ENCODE peak calls at places on chromosomes 1 and 21, in seven cellular contexts. W is heart right ventricle, J is Calu3, P is fibroblast of lung, O is stomach, F is fibroblast of pulmonary artery, N is left lung. L is an unnamed sample.

GRCh38 chr1:108590436-108590835 is 30.5 kb downstream of the EEIG2 start:
- DNase-seq in J (no peak), P (peak; percentile 55), W (peak; percentile 14), O (no peak), F (peak; percentile 88), N (no peak), L (peak; percentile 20)

GRCh38 chr21:42433946-42434551 is 30.3 kb downstream of the UBASH3A start:
- DNase-seq in W (no peak), J (peak; percentile 54), N (no peak), O (peak; percentile 42), P (no peak), F (no peak), L (no peak)

GRCh38 chr1:54396280-54396903 is 9.8 kb downstream of the SSBP3 start:
- DNase-seq in W (no peak), F (no peak), P (no peak), J (no peak), N (no peak), O (no peak), L (no peak)

GRCh38 chr21:25639167-25639921 is at the start of gene JAM2:
- DNase-seq in N (peak; percentile 75), J (no peak), W (peak; percentile 58), F (peak; percentile 6), P (peak; percentile 39), O (no peak), L (peak; percentile 14)

GRCh38 chr1:113153116-113153803 is 80.3 kb downstream of the LRIG2 start:
- DNase-seq in O (no peak), P (peak; percentile 13), F (peak; percentile 27), W (no peak), J (no peak), N (no peak), L (no peak)

GRCh38 chr1:9182784-9183257 is 51.8 kb upstream of the H6PD start:
- DNase-seq in F (no peak), O (no peak), N (peak; percentile 78), P (no peak), J (no peak), W (no peak), L (no peak)

GRCh38 chr1:94020764-94021579 is 100.0 kb downstream of the ABCA4 start:
- DNase-seq in F (peak; percentile 96), N (no peak), O (no peak), J (no peak), P (peak; percentile 100), W (no peak), L (peak; percentile 98)

GRCh38 chr21:17527240-17527639 is 14.4 kb downstream of the CXADR start:
- DNase-seq in N (no peak), O (no peak), P (peak; percentile 89), W (no peak), F (peak; percentile 81), J (peak; percentile 30), L (peak; percentile 48)

GRCh38 chr1:208071425-208072031 is 160.6 kb upstream of the CD34 start:
- DNase-seq in F (no peak), P (peak; percentile 81), O (no peak), J (no peak), W (no peak), N (no peak), L (no peak)

GRCh38 chr1:220551001-220551400 is 23.1 kb downstream of the MARK1 start:
- DNase-seq in O (no peak), J (no peak), P (no peak), N (no peak), F (no peak), W (no peak), L (no peak)

GRCh38 chr1:17013598-17014320 is 2.0 kb upstream of the ATP13A2 start:
- DNase-seq in P (peak; percentile 59), O (no peak), W (no peak), N (no peak), J (no peak), F (no peak), L (no peak)

GRCh38 chr1:97017895-97018294 is 296.3 kb downstream of the PTBP2 start:
- DNase-seq in P (no peak), O (no peak), N (no peak), J (peak; percentile 11), F (no peak), W (no peak), L (no peak)

GRCh38 chr1:236795757-236796719 is 946 bp downstream of the MTR start:
- DNase-seq in F (peak; percentile 61), P (peak; percentile 61), W (no peak), J (no peak), N (no peak), O (no peak), L (peak; percentile 68)

GRCh38 chr1:85583355-85584263 is 3.0 kb downstream of the CCN1 start:
- DNase-seq in J (no peak), N (no peak), P (peak; percentile 34), F (peak; percentile 77), O (no peak), W (no peak), L (peak; percentile 66)

GRCh38 chr1:37537378-37537777 is 16.7 kb downstream of the SNIP1 start:
- DNase-seq in P (peak; percentile 40), N (no peak), J (no peak), W (no peak), O (peak; percentile 43), F (peak; percentile 58), L (peak; percentile 80)

GRCh38 chr1:164515932-164516331 is 43.1 kb upstream of the PBX1 start:
- DNase-seq in O (no peak), W (no peak), P (peak; percentile 7), N (no peak), F (peak; percentile 34), J (no peak), L (no peak)

GRCh38 chr1:41414716-41415306 is 53.6 kb downstream of the FOXO6 start:
- DNase-seq in N (peak; percentile 43), O (no peak), P (no peak), W (no peak), J (no peak), F (no peak), L (no peak)

GRCh38 chr1:78141522-78142231 is 95.9 kb downstream of the GIPC2 start:
- DNase-seq in O (no peak), J (no peak), W (no peak), P (no peak), F (no peak), N (no peak), L (no peak)

GRCh38 chr1:197604327-197604726 is 171.0 kb downstream of the DENND1B start:
- DNase-seq in F (no peak), O (no peak), N (no peak), P (no peak), J (no peak), W (no peak), L (no peak)

GRCh38 chr1:164704954-164705353 is 146.0 kb downstream of the PBX1 start:
- DNase-seq in P (no peak), N (no peak), F (no peak), J (no peak), O (no peak), W (no peak), L (no peak)

GRCh38 chr1:111571987-111572386 is 47.6 kb upstream of the RAP1A start:
- DNase-seq in N (no peak), O (no peak), W (no peak), F (peak; percentile 53), J (no peak), P (peak; percentile 79), L (peak; percentile 48)

GRCh38 chr1:40802078-40803075 is 18.8 kb downstream of the KCNQ4 start:
- DNase-seq in F (peak; percentile 64), J (peak; percentile 74), P (peak; percentile 75), N (peak; percentile 94), W (peak; percentile 88), O (peak; percentile 91), L (peak; percentile 72)

GRCh38 chr1:45945426-45945825 is 142.0 kb downstream of the MAST2 start:
- DNase-seq in P (peak; percentile 80), F (peak; percentile 63), N (no peak), O (peak; percentile 37), J (peak; percentile 52), W (no peak), L (peak; percentile 69)

GRCh38 chr21:38346286-38346685 is 89.5 kb downstream of the KCNJ15 start:
- DNase-seq in W (no peak), P (no peak), N (no peak), J (no peak), F (no peak), O (no peak), L (no peak)

GRCh38 chr1:20405893-20406604 is 80.0 kb downstream of the CAMK2N1 start:
- DNase-seq in P (peak; percentile 82), N (no peak), F (peak; percentile 60), O (no peak), W (no peak), J (no peak), L (peak; percentile 37)

GRCh38 chr1:245313581-245313980 is 158.8 kb downstream of the KIF26B start:
- DNase-seq in W (no peak), N (no peak), O (no peak), P (no peak), F (no peak), J (no peak), L (no peak)

GRCh38 chr1:10833630-10834557 is 37.4 kb upstream of the CASZ1 start:
- DNase-seq in P (no peak), N (no peak), W (no peak), F (peak; percentile 19), J (no peak), O (no peak), L (no peak)

GRCh38 chr1:201625711-201626300 is 86.9 kb downstream of the NAV1 start:
- DNase-seq in W (no peak), F (no peak), J (no peak), P (peak; percentile 52), O (no peak), N (no peak), L (no peak)

GRCh38 chr1:8138673-8139072 is 112.6 kb upstream of the ERRFI1 start:
- DNase-seq in O (no peak), P (no peak), J (no peak), F (no peak), N (no peak), W (no peak), L (no peak)

GRCh38 chr1:153627797-153628626 is at the start of gene S100A1:
- DNase-seq in O (no peak), J (no peak), N (no peak), W (peak; percentile 77), F (no peak), P (no peak), L (no peak)
- TF ChIP-seq CTCF in O (no peak), J (no peak), N (no peak), W (no peak), F (no peak), P (no peak), L (no peak)

DNA sequence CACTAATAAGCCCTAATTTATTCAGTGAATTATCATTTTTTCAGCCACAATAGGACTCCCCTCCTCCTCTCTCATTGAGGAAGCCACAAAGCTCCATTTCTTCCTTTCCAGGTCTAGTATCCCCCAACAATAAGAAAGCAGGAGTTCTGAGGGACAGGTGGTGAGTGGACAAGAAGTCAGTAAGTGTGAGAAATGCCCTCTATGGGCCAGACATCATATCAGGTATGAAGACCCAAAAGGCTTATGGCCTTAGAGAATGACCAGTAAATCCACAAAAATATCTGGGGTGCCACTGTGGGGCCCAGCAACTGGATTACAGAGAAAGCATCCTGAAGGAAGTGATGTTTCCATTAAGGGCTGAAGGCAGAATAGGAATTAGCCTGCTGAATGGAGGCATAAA is 175.7 kb downstream of the TRIM33 start:
- DNase-seq in N (no peak), F (no peak), W (no peak), P (no peak), O (no peak), J (no peak), L (no peak)
- TF ChIP-seq CTCF in N (no peak), F (no peak), W (no peak), P (no peak), O (no peak), J (no peak), L (no peak)

GRCh38 chr1:184739796-184740195 is 14.9 kb downstream of the EDEM3 start:
- DNase-seq in F (no peak), W (no peak), J (no peak), N (no peak), P (no peak), O (no peak), L (no peak)
- TF ChIP-seq CTCF in F (no peak), W (no peak), J (no peak), N (no peak), P (no peak), O (no peak), L (no peak)

GRCh38 chr1:180593382-180593781 is 34.6 kb downstream of the OVAAL start:
- DNase-seq in W (no peak), O (no peak), P (no peak), J (no peak), N (no peak), F (no peak), L (no peak)
- TF ChIP-seq CTCF in W (no peak), O (no peak), P (no peak), J (no peak), N (no peak), F (no peak), L (no peak)